ENCODE peak calls at places on chromosomes 6 and 20, in six cellular contexts. One of them, this sample, is unnamed.

GRCh38 chr6:149182262-149182661 is 135.2 kb upstream of the TAB2 start:
- DNase-seq in breast epithelium: no peak
- DNase-seq in tibial nerve: no peak
- DNase-seq in lower leg skin: no peak
- DNase-seq in body of pancreas: no peak
- DNase-seq in uterus: peak; percentile 25
- DNase-seq in this sample: no peak

GRCh38 chr20:45456632-45457031 is 12.9 kb upstream of the WFDC2 start:
- DNase-seq in breast epithelium: no peak
- DNase-seq in tibial nerve: no peak
- DNase-seq in lower leg skin: no peak
- DNase-seq in body of pancreas: peak; percentile 26
- DNase-seq in uterus: no peak
- DNase-seq in this sample: no peak

GRCh38 chr6:135871878-135872277 is 20.4 kb downstream of the PDE7B start:
- DNase-seq in breast epithelium: no peak
- DNase-seq in tibial nerve: no peak
- DNase-seq in lower leg skin: no peak
- DNase-seq in body of pancreas: no peak
- DNase-seq in uterus: no peak
- DNase-seq in this sample: no peak

GRCh38 chr20:51659491-51660050 is 108.6 kb downstream of the ATP9A start:
- DNase-seq in breast epithelium: no peak
- DNase-seq in tibial nerve: no peak
- DNase-seq in lower leg skin: no peak
- DNase-seq in body of pancreas: no peak
- DNase-seq in uterus: no peak
- DNase-seq in this sample: no peak

GRCh38 chr6:108626777-108627176 is 66.1 kb downstream of the FOXO3 start:
- DNase-seq in breast epithelium: no peak
- DNase-seq in tibial nerve: no peak
- DNase-seq in lower leg skin: no peak
- DNase-seq in body of pancreas: no peak
- DNase-seq in uterus: no peak
- DNase-seq in this sample: no peak

GRCh38 chr6:52596371-52597028 is 19.6 kb upstream of the TRAM2 start:
- DNase-seq in breast epithelium: no peak
- DNase-seq in tibial nerve: no peak
- DNase-seq in lower leg skin: no peak
- DNase-seq in body of pancreas: no peak
- DNase-seq in uterus: no peak
- DNase-seq in this sample: no peak

GRCh38 chr6:137783640-137784198 is 83.3 kb upstream of the TNFAIP3 start:
- DNase-seq in breast epithelium: no peak
- DNase-seq in tibial nerve: no peak
- DNase-seq in lower leg skin: no peak
- DNase-seq in body of pancreas: no peak
- DNase-seq in uterus: no peak
- DNase-seq in this sample: no peak

GRCh38 chr20:1185781-1186334 is 1.1 kb upstream of the TMEM74B start:
- DNase-seq in breast epithelium: no peak
- DNase-seq in tibial nerve: no peak
- DNase-seq in lower leg skin: no peak
- DNase-seq in body of pancreas: peak; percentile 40
- DNase-seq in uterus: no peak
- DNase-seq in this sample: peak; percentile 76

GRCh38 chr6:112188906-112189305 is 65.5 kb downstream of the LAMA4 start:
- DNase-seq in breast epithelium: no peak
- DNase-seq in tibial nerve: no peak
- DNase-seq in lower leg skin: no peak
- DNase-seq in body of pancreas: no peak
- DNase-seq in uterus: peak; percentile 44
- DNase-seq in this sample: no peak

GRCh38 chr20:51526105-51526470 is 16.4 kb downstream of the NFATC2 start:
- DNase-seq in breast epithelium: no peak
- DNase-seq in tibial nerve: no peak
- DNase-seq in lower leg skin: no peak
- DNase-seq in body of pancreas: no peak
- DNase-seq in uterus: no peak
- DNase-seq in this sample: no peak

GRCh38 chr6:43630980-43631619 is 2.0 kb upstream of the GTPBP2 start:
- DNase-seq in breast epithelium: no peak
- DNase-seq in tibial nerve: no peak
- DNase-seq in lower leg skin: no peak
- DNase-seq in body of pancreas: no peak
- DNase-seq in uterus: no peak
- DNase-seq in this sample: no peak

GRCh38 chr20:2521369-2522305 is 12.9 kb upstream of the ZNF343 start:
- DNase-seq in breast epithelium: no peak
- DNase-seq in tibial nerve: no peak
- DNase-seq in lower leg skin: peak; percentile 87
- DNase-seq in body of pancreas: peak; percentile 42
- DNase-seq in uterus: peak; percentile 32
- DNase-seq in this sample: peak; percentile 23

GRCh38 chr20:2523919-2524434 is 12.4 kb upstream of the TMC2 start:
- DNase-seq in breast epithelium: no peak
- DNase-seq in tibial nerve: no peak
- DNase-seq in lower leg skin: no peak
- DNase-seq in body of pancreas: no peak
- DNase-seq in uterus: no peak
- DNase-seq in this sample: no peak

GRCh38 chr20:2528671-2529070 is 7.7 kb upstream of the TMC2 start:
- DNase-seq in breast epithelium: no peak
- DNase-seq in tibial nerve: no peak
- DNase-seq in lower leg skin: peak; percentile 67
- DNase-seq in body of pancreas: no peak
- DNase-seq in uterus: no peak
- DNase-seq in this sample: no peak

GRCh38 chr20:2527762-2528161 is 8.6 kb upstream of the TMC2 start:
- DNase-seq in breast epithelium: no peak
- DNase-seq in tibial nerve: no peak
- DNase-seq in lower leg skin: peak; percentile 54
- DNase-seq in body of pancreas: no peak
- DNase-seq in uterus: no peak
- DNase-seq in this sample: no peak

DNA sequence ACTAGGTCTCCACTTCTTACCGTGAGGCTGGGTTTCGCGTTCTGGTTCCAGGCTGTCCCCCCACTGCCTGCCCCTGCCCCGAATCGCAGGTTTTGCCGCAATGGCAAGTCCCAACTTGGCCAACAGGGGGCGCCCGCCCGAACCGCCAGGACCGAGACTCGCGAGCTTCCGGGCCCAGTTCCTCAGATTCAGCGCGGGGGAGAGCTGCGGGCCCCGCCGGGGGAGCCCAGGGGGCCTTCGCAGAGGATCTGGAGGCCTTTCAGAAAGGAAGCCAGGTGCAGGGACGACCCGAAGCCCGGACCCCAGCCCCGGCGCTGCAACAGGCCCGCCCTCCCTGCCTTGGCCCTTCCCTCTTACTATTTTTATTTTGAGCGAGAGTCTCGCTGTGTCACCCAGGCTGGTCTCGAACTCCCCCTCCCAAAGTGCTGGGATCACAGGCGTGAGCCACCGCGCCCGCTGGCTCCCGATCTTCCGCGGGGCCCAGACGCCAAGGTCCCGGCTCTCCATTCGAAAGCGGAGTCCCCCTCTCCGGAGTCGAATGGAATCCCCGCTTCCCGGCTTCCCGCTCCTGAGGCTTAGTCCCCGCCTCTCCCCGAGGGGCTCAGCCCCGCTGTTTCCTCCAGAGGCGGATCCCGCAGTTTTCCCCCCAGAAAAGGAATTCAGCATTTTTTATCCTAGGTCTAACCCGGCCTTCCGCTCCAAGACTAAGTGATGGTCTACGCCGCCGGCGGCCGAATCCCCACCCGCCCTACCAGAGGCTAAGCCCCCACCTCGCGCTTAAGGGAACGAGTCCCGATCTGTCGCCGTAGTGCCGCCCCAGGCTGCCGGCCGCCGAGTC is 11.7 kb upstream of the TMC2 start:
- DNase-seq in breast epithelium: peak; percentile 65
- DNase-seq in tibial nerve: peak; percentile 64
- DNase-seq in lower leg skin: peak; percentile 98
- DNase-seq in body of pancreas: peak; percentile 82
- DNase-seq in uterus: peak; percentile 90
- DNase-seq in this sample: peak; percentile 78
- TF ChIP-seq POLR2A in breast epithelium: peak; percentile 49
- TF ChIP-seq POLR2A in tibial nerve: peak; percentile 45
- TF ChIP-seq POLR2A in lower leg skin: no peak
- TF ChIP-seq POLR2A in body of pancreas: no peak
- TF ChIP-seq POLR2A in uterus: peak; percentile 83
- TF ChIP-seq POLR2A in this sample: peak; percentile 31

GRCh38 chr6:77462359-77463307 is 658 bp downstream of the HTR1B start:
- DNase-seq in breast epithelium: no peak
- DNase-seq in tibial nerve: no peak
- DNase-seq in lower leg skin: peak; percentile 81
- DNase-seq in body of pancreas: no peak
- DNase-seq in uterus: no peak
- DNase-seq in this sample: no peak

GRCh38 chr6:77461796-77462195 is 1.5 kb downstream of the HTR1B start:
- DNase-seq in breast epithelium: no peak
- DNase-seq in tibial nerve: no peak
- DNase-seq in lower leg skin: no peak
- DNase-seq in body of pancreas: no peak
- DNase-seq in uterus: no peak
- DNase-seq in this sample: no peak

GRCh38 chr6:77463881-77464867 is 883 bp upstream of the HTR1B start:
- DNase-seq in breast epithelium: no peak
- DNase-seq in tibial nerve: no peak
- DNase-seq in lower leg skin: peak; percentile 79
- DNase-seq in body of pancreas: no peak
- DNase-seq in uterus: no peak
- DNase-seq in this sample: no peak

GRCh38 chr6:77466055-77467028 is 3.1 kb upstream of the HTR1B start:
- DNase-seq in breast epithelium: no peak
- DNase-seq in tibial nerve: no peak
- DNase-seq in lower leg skin: no peak
- DNase-seq in body of pancreas: peak; percentile 63
- DNase-seq in uterus: no peak
- DNase-seq in this sample: peak; percentile 41

GRCh38 chr6:77463308-77463880 is at the start of gene HTR1B:
- DNase-seq in breast epithelium: no peak
- DNase-seq in tibial nerve: no peak
- DNase-seq in lower leg skin: peak; percentile 82
- DNase-seq in body of pancreas: no peak
- DNase-seq in uterus: no peak
- DNase-seq in this sample: no peak
- TF ChIP-seq POLR2A in breast epithelium: no peak
- TF ChIP-seq POLR2A in tibial nerve: no peak
- TF ChIP-seq POLR2A in lower leg skin: no peak
- TF ChIP-seq POLR2A in body of pancreas: no peak
- TF ChIP-seq POLR2A in uterus: no peak
- TF ChIP-seq POLR2A in this sample: no peak

GRCh38 chr20:34493646-34494045 is 22.6 kb upstream of the DYNLRB1 start:
- DNase-seq in breast epithelium: no peak
- DNase-seq in tibial nerve: no peak
- DNase-seq in lower leg skin: no peak
- DNase-seq in body of pancreas: no peak
- DNase-seq in uterus: no peak
- DNase-seq in this sample: no peak
- TF ChIP-seq POLR2A in breast epithelium: no peak
- TF ChIP-seq POLR2A in tibial nerve: no peak
- TF ChIP-seq POLR2A in lower leg skin: no peak
- TF ChIP-seq POLR2A in body of pancreas: no peak
- TF ChIP-seq POLR2A in uterus: no peak
- TF ChIP-seq POLR2A in this sample: no peak

DNA sequence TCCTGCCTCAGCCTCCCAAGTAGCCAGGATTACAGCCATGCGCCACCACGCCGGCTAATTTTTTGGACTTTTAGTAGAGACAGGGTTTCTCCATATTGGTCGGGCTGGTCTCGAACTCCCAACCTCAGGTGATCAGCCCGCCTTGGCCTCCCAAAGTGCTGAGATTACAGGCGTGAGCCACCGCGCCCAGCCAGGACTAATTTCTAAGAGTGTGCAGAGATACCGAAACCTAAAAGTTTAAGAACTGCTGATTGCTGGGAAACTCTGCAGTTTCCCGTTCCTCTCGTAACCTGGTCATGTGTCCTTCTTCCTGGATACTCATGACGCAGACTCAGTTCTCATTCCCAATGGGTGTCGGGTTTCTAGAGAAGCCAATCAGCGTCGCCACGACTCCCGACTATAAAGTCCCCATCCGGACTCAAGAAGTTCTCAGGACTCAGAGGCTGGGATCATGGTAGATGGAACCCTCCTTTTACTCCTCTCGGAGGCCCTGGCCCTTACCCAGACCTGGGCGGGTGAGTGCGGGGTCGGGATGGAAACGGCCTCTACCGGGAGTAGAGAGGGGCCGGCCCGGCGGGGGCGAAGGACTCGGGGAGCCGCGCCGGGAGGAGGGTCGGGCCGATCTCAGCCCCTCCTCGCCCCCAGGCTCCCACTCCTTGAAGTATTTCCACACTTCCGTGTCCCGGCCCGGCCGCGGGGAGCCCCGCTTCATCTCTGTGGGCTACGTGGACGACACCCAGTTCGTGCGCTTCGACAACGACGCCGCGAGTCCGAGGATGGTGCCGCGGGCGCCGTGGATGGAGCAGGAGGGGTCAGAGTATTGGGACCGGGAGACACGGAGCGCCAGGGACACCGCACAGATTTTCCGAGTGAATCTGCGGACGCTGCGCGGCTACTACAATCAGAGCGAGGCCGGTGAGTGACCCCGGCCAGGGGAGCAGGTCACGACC is at the start of gene HLA-E:
- DNase-seq in breast epithelium: peak; percentile 98
- DNase-seq in tibial nerve: peak; percentile 92
- DNase-seq in lower leg skin: peak; percentile 98
- DNase-seq in body of pancreas: peak; percentile 96
- DNase-seq in uterus: peak; percentile 90
- DNase-seq in this sample: peak; percentile 84
- TF ChIP-seq POLR2A in breast epithelium: peak; percentile 99
- TF ChIP-seq POLR2A in tibial nerve: peak; percentile 99
- TF ChIP-seq POLR2A in lower leg skin: no peak
- TF ChIP-seq POLR2A in body of pancreas: peak; percentile 93
- TF ChIP-seq POLR2A in uterus: peak; percentile 96
- TF ChIP-seq POLR2A in this sample: peak; percentile 78

This sample was measured in H54.